ENCODE peak calls at places on chromosomes 6 and 20, in seven cellular contexts. K, O, M, B, P, J and I are unnamed samples.

GRCh38 chr6:9659848-9660247 is 755.0 kb downstream of the TFAP2A start:
- DNase-seq in K (no peak), O (no peak), M (no peak), B (no peak), P (no peak), J (no peak), I (no peak)

GRCh38 chr20:62927128-62927705 is 912 bp upstream of the DIDO1 start:
- DNase-seq in K (no peak), O (no peak), M (no peak), B (no peak), P (no peak), J (no peak), I (no peak)

GRCh38 chr20:59580208-59580980 is 23.9 kb upstream of the PHACTR3 start:
- DNase-seq in K (no peak), O (peak), M (no peak), B (peak), P (no peak), J (peak), I (no peak)

GRCh38 chr20:53149652-53150205 is 177.6 kb downstream of the TSHZ2 start:
- DNase-seq in K (no peak), O (peak), M (no peak), B (no peak), P (no peak), J (no peak), I (no peak)

GRCh38 chr6:112618796-112619195 is 271.7 kb downstream of the RFPL4B start:
- DNase-seq in K (no peak), O (peak), M (peak), B (no peak), P (peak), J (no peak), I (no peak)

GRCh38 chr20:56542489-56543020 is 9.5 kb downstream of the FAM209B start:
- DNase-seq in K (no peak), O (peak), M (no peak), B (no peak), P (no peak), J (no peak), I (no peak)

GRCh38 chr6:31567531-31568370 is 4.3 kb upstream of the LTA start:
- DNase-seq in K (no peak), O (no peak), M (no peak), B (no peak), P (no peak), J (no peak), I (no peak)

GRCh38 chr20:1503564-1504227 is 12.5 kb upstream of the SIRPB2 start:
- DNase-seq in K (peak), O (peak), M (peak), B (peak), P (peak), J (peak), I (peak)

GRCh38 chr6:33018904-33019303 is 9.5 kb upstream of the HLA-DOA start:
- DNase-seq in K (no peak), O (peak), M (peak), B (peak), P (peak), J (peak), I (peak)

GRCh38 chr20:1775117-1775516 is 117.5 kb upstream of the SIRPG start:
- DNase-seq in K (no peak), O (peak), M (peak), B (no peak), P (peak), J (peak), I (peak)

GRCh38 chr6:71072508-71072907 is 115.6 kb upstream of the B3GAT2 start:
- DNase-seq in K (no peak), O (no peak), M (peak), B (no peak), P (peak), J (peak), I (no peak)

GRCh38 chr6:71404145-71404966 is 115.7 kb downstream of the OGFRL1 start:
- DNase-seq in K (no peak), O (peak), M (peak), B (no peak), P (peak), J (peak), I (peak)

GRCh38 chr6:121697921-121698320 is 262.5 kb downstream of the GJA1 start:
- DNase-seq in K (no peak), O (no peak), M (no peak), B (no peak), P (no peak), J (no peak), I (no peak)

GRCh38 chr6:137112067-137112355 is 61.4 kb downstream of the IL22RA2 start:
- DNase-seq in K (no peak), O (peak), M (peak), B (no peak), P (peak), J (peak), I (peak)

GRCh38 chr6:54099201-54099600 is 12.0 kb upstream of the MLIP start:
- DNase-seq in K (no peak), O (no peak), M (no peak), B (no peak), P (no peak), J (no peak), I (no peak)

GRCh38 chr20:16388731-16389130 is 184.5 kb downstream of the KIF16B start:
- DNase-seq in K (no peak), O (no peak), M (no peak), B (no peak), P (no peak), J (no peak), I (no peak)

GRCh38 chr6:96015321-96015790 is 418 bp upstream of the FUT9 start:
- DNase-seq in K (no peak), O (no peak), M (no peak), B (no peak), P (no peak), J (no peak), I (no peak)

GRCh38 chr6:105993341-105993740 is 92.8 kb upstream of the PRDM1 start:
- DNase-seq in K (no peak), O (peak), M (no peak), B (no peak), P (no peak), J (no peak), I (no peak)

GRCh38 chr20:14495066-14495465 is 157.7 kb upstream of the FLRT3 start:
- DNase-seq in K (no peak), O (no peak), M (no peak), B (no peak), P (no peak), J (no peak), I (no peak)

GRCh38 chr20:12414446-12415274 is 497.0 kb downstream of the BTBD3 start:
- DNase-seq in K (no peak), O (no peak), M (no peak), B (no peak), P (peak), J (no peak), I (peak)

GRCh38 chr20:13102237-13102636 is 93.5 kb downstream of the SPTLC3 start:
- DNase-seq in K (no peak), O (no peak), M (no peak), B (no peak), P (no peak), J (no peak), I (peak)

GRCh38 chr6:6916598-6916997 is 191.2 kb upstream of the RREB1 start:
- DNase-seq in K (no peak), O (no peak), M (no peak), B (no peak), P (peak), J (no peak), I (no peak)

GRCh38 chr6:106872044-106872443 is 102.5 kb downstream of the CD24 start:
- DNase-seq in K (no peak), O (no peak), M (no peak), B (no peak), P (no peak), J (no peak), I (no peak)

GRCh38 chr20:44911264-44911921 is 1.5 kb downstream of the PABPC1L start:
- DNase-seq in K (peak), O (peak), M (peak), B (no peak), P (peak), J (peak), I (peak)

GRCh38 chr6:94127716-94128115 is 708.4 kb upstream of the EPHA7 start:
- DNase-seq in K (no peak), O (no peak), M (no peak), B (no peak), P (no peak), J (no peak), I (no peak)

GRCh38 chr6:34235605-34236422 is 859 bp upstream of the HMGA1 start:
- DNase-seq in K (peak), O (peak), M (peak), B (peak), P (peak), J (peak), I (peak)

GRCh38 chr20:17430515-17430914 is 100.7 kb downstream of the BFSP1 start:
- DNase-seq in K (no peak), O (no peak), M (no peak), B (no peak), P (no peak), J (no peak), I (no peak)

GRCh38 chr6:27650620-27651370 is 177.9 kb upstream of the ZNF184 start:
- DNase-seq in K (no peak), O (no peak), M (peak), B (no peak), P (peak), J (peak), I (peak)
- TF ChIP-seq CTCF in K (peak), O (no peak), M (peak), B (no peak), P (peak), J (peak), I (no peak)

DNA sequence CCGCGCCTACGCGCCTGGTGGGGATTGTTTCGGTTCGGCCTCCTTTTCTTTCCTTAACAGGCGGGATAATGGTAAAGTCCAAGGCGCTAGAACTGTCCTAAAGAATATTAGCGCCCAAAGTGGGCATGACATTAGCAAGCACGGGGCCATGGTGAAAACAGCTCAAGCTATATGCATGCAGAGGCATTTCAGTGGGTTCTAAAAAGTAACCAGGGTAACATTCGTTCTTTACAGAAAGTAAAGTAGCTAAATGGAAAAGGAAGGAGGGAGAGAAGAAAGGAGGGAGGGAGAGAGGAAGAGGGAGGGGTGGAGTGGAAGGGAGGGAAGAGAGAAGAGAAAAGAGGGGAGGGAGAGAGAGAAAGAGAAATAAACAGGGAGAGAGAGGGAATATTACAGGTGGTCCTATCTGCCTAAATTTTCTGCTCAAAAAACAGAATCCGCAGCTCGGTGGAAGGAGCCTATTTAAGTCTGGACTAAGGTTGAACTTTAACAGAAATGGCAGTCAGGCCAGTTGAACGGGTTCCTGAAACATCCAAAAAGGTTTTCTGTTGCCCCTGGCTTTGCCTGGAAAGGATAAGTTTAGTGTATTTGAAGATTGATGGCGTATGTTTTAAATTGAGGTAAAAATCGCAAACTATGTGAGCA is 2.0 kb downstream of the TFAP2B start:
- DNase-seq in K (no peak), O (no peak), M (no peak), B (no peak), P (no peak), J (no peak), I (no peak)
- H3K4me3 ChIP-seq in K (no peak), O (no peak), M (peak), B (no peak), P (no peak), J (no peak), I (no peak)

GRCh38 chr6:52207066-52207465 is 20.9 kb downstream of the IL17A start:
- DNase-seq in K (no peak), O (no peak), M (no peak), B (no peak), P (no peak), J (no peak), I (no peak)
- TF ChIP-seq CTCF in K (peak), O (no peak), M (no peak), B (no peak), P (no peak), J (no peak), I (no peak)

GRCh38 chr6:104860221-104860620 is 502 bp upstream of the HACE1 start:
- DNase-seq in K (no peak), O (no peak), M (no peak), B (no peak), P (no peak), J (no peak), I (no peak)
- H3K4me3 ChIP-seq in K (peak), O (peak), M (peak), B (no peak), P (peak), J (peak), I (peak)